ENCODE peak calls at places on chromosomes 3 and 15, in four cellular contexts. S, W, C and X are unnamed samples.
A peak's percentile ranks its signal among the peaks of the same experiment; 100 is the strongest.

GRCh38 chr15:29939404-29939803 is 117.1 kb upstream of the TJP1 start:
- DNase-seq in S (no peak), W (peak; percentile 56), C (peak; percentile 47), X (no peak)

GRCh38 chr15:28911295-28911979 is 25.7 kb downstream of the APBA2 start:
- DNase-seq in S (peak; percentile 91), W (no peak), C (no peak), X (no peak)

GRCh38 chr15:66255293-66255676 is 1.7 kb upstream of the MEGF11 start:
- DNase-seq in S (no peak), W (no peak), C (no peak), X (no peak)

GRCh38 chr3:16828815-16829214 is 55.9 kb upstream of the PLCL2 start:
- DNase-seq in S (peak; percentile 33), W (peak; percentile 35), C (peak; percentile 77), X (peak; percentile 85)

GRCh38 chr15:35062164-35063099 is 22.7 kb downstream of the NANOGP8 start:
- DNase-seq in S (no peak), W (peak; percentile 20), C (peak; percentile 50), X (peak; percentile 72)

GRCh38 chr3:101261506-101261905 is 58.9 kb downstream of the IMPG2 start:
- DNase-seq in S (no peak), W (peak; percentile 73), C (peak; percentile 47), X (no peak)

GRCh38 chr3:72887723-72888545 is at the start of gene GXYLT2:
- DNase-seq in S (peak; percentile 64), W (peak; percentile 81), C (peak; percentile 81), X (peak; percentile 32)

GRCh38 chr3:144109944-144110343 is 138.3 kb downstream of the DIPK2A start:
- DNase-seq in S (no peak), W (no peak), C (peak; percentile 14), X (peak; percentile 82)

GRCh38 chr15:78681306-78682012 is 40.4 kb upstream of the CHRNB4 start:
- DNase-seq in S (no peak), W (no peak), C (no peak), X (no peak)

GRCh38 chr3:17136251-17136721 is 251.5 kb downstream of the PLCL2 start:
- DNase-seq in S (no peak), W (peak; percentile 7), C (no peak), X (no peak)

GRCh38 chr15:55846108-55846707 is 103.3 kb upstream of the PRTG start:
- DNase-seq in S (peak; percentile 50), W (peak; percentile 67), C (peak; percentile 63), X (peak; percentile 81)

GRCh38 chr3:193711523-193711963 is 118.5 kb downstream of the OPA1 start:
- DNase-seq in S (no peak), W (no peak), C (no peak), X (no peak)

GRCh38 chr15:99305761-99306505 is 54.7 kb downstream of the LRRC28 start:
- DNase-seq in S (no peak), W (peak; percentile 89), C (peak; percentile 22), X (no peak)

GRCh38 chr3:55609230-55610100 is 122.4 kb upstream of the WNT5A start:
- DNase-seq in S (peak; percentile 15), W (no peak), C (no peak), X (no peak)

GRCh38 chr15:73326157-73326556 is 42.6 kb downstream of the HCN4 start:
- DNase-seq in S (no peak), W (no peak), C (no peak), X (no peak)

GRCh38 chr3:39284457-39284881 is 4.6 kb upstream of the CX3CR1 start:
- DNase-seq in S (peak; percentile 37), W (no peak), C (no peak), X (no peak)

GRCh38 chr3:196163687-196164493 is 47.3 kb downstream of the ZDHHC19 start:
- DNase-seq in S (peak; percentile 38), W (no peak), C (no peak), X (no peak)

GRCh38 chr3:194686816-194687637 is 1.3 kb downstream of the FAM43A start:
- DNase-seq in S (no peak), W (peak; percentile 73), C (peak; percentile 76), X (peak; percentile 37)

GRCh38 chr3:140540262-140540661 is 137.6 kb upstream of the TRIM42 start:
- DNase-seq in S (no peak), W (no peak), C (no peak), X (no peak)

GRCh38 chr3:45896956-45897355 is 10.6 kb downstream of the CCR9 start:
- DNase-seq in S (no peak), W (peak; percentile 71), C (peak; percentile 19), X (no peak)

GRCh38 chr3:3552741-3553140 is 246.5 kb upstream of the LRRN1 start:
- DNase-seq in S (no peak), W (peak; percentile 94), C (no peak), X (no peak)

GRCh38 chr15:55703873-55704285 is 39.1 kb downstream of the PRTG start:
- DNase-seq in S (no peak), W (peak; percentile 69), C (no peak), X (no peak)

GRCh38 chr15:28868744-28869143 is 17.0 kb upstream of the APBA2 start:
- DNase-seq in S (no peak), W (no peak), C (no peak), X (no peak)

GRCh38 chr15:75049392-75049791 is 26.0 kb downstream of the PPCDC start:
- DNase-seq in S (no peak), W (no peak), C (no peak), X (no peak)

DNA sequence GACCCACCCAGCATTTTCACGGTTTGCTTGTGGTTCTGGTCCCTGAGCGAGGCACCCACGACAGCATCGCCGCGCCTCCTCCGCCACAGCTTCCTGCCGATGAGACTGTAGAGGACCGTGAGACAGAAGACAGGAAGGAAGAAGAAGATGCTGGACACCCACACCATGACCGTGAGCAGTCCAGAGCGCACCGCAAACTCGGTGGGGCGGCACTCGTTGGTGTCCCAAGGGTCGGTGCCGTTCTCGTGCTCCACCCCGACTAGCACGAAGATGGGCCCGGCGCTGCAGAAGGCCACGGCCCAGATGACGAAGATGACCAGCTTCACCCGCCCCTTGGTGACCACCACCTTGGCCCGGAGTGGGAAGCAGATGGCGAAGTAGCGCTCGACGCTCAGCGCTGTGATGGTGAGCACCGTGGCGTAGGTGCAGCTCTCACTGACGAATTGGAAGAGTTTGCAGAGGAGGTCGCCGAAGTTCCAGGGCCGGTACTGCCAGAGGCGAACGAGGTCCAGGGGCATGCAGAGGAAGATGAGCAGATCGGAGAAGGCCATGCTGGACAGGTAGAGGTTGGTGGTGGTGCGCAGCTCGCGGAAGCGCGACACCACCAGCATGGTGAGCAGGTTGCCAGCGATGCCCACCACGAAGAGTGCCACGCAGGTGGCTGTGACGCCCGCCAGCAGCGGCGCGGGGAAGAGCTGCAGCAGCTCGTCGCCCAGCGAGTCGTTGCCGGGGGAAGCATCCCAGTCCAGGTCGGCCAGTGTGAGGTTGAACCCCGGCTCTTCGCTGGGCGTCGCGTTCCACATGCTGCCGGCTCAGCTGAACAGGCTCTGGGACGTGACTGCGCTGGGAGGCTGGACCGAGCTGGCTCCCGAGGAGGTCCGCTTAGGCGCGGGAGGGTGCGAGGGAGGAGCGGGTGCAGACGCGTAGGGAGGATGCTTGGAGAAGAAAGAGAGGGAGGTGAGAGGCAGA is at the start of gene GHSR:
- DNase-seq in S (no peak), W (no peak), C (no peak), X (no peak)
- TF ChIP-seq EZH2 in S (no peak), W (peak; percentile 73), C (no peak), X (no peak)

DNA sequence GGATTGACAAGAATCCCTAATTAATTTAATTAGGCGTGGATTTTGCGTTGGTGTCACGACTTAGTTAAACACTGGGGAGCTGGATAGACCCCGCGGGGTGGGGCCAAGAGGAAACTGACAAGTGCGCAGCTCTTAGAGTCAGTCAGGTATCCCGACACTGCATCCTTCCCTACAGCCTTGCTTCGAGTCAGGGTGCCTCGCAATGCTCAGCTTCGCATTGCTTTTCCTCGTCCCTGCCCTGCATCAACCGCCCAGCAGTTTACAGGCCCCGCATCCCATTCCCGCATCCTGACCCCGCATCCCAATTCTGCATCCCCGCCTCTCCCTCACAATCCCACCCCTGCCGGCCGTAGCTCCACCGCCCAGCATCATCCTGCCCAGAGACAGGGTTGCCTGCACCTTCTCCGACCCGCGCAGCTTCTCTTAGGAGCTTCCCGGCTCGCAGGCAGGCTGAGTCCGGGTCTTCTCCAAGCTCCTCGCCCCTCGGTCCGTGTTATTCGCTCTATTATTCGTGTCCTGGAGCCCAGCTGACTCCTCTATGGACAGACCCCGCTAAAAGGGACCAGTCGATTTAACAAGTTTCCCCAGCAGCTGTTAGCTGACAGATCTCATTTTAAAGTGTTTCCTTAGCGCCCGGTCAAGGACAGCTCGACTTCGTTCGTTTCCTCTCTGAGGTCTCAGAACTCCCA is 697 bp upstream of the SHOX2 start:
- DNase-seq in S (no peak), W (no peak), C (peak; percentile 52), X (peak; percentile 39)
- TF ChIP-seq EZH2 in S (no peak), W (peak; percentile 96), C (no peak), X (no peak)

GRCh38 chr3:10707089-10707983 is 108.7 kb upstream of the SLC6A11 start:
- DNase-seq in S (no peak), W (no peak), C (no peak), X (no peak)
- TF ChIP-seq EZH2 in S (no peak), W (peak; percentile 62), C (peak; percentile 32), X (no peak)

DNA sequence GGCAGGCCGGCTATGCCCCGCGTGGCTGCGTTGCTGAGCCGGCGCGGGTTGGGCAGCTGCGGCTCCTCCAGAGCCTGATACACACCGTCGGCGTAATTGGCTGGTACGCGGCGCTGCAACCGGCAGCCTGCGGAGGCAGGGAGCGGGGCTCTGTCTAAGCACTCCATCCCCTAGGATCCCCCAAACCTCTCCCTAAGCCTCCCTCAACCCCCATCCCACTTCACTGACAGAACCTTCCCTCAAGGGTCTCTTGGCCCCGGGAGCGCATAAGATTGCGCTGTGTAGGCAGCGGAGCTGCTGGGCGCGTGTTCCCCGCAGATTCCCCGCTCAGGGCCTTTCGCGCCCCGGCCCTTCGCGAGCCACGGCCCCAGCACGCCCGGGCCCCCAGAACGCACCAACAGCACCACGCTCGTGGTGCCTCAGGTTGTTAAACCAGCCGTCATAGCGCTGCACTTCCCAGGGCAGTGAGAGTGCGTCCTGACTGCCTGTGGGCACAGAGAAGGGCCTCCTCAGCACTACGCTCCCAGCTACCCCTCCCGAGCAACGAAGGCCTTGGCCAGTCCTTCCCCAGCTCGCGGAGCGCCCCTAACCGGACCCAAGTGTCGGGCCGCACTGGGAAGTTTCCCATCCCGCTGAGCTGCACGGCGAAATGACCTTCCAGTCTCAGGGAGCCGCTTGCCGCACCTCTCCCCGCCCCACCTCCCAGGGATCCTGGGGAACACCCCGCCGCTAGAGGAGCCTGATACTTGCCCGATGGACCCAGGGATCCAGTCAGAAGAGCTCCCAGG is 1.2 kb downstream of the DUOX2 start:
- DNase-seq in S (no peak), W (no peak), C (peak; percentile 38), X (no peak)
- TF ChIP-seq EZH2 in S (no peak), W (peak; percentile 34), C (peak; percentile 53), X (no peak)

DNA sequence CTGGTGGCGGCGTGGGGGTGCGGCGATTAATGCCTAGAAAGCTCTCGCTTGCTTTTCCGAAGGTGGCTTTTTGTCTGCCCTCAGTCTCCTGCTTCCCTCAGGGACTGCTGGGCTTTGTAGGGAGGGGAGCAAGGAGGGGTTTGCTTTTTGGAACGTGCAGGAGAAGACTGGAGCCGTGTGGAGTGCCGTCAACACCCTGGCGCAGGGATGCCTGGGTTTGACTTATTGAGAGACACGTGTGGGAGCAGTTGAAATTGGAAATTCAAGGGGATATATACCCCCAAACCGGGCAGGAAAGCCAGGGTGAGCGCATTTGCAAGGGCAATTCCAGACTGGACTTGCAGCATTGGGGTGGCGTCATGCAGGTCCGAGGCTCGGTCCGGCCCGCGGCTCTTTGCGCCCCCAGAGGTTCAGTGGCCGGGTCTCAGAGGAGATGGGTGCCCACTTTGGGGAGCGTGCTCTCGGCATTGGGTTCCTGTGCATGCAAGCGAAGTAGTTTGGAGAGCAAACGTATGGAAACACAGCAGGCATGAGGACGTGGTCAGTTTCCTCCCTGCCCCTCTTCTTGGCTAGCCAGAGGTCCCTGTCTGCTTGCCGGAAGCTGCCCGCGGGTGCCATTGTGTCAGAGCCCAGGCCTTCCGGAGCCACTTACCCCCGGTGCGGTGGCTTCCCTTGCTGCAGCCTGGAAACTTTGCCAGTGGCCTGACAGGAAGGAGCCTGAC is 2.2 kb downstream of the EPHB1 start:
- DNase-seq in S (no peak), W (no peak), C (no peak), X (no peak)
- TF ChIP-seq EZH2 in S (no peak), W (peak; percentile 88), C (no peak), X (no peak)